ENCODE peak calls at places on chromosomes 12 and 14, in ten cellular contexts. One of them, this sample, is unnamed.

GRCh38 chr12:115000038-115000437 is 316.1 kb upstream of the TBX3 start:
- DNase-seq in endothelial cell of umbilical vein: no peak
- DNase-seq in OCI-LY7: peak; percentile 94
- DNase-seq in GM23338: no peak
- DNase-seq in kidney: no peak
- DNase-seq in neural crest cell: no peak
- DNase-seq in IMR-90: peak; percentile 54
- DNase-seq in cardiac fibroblast: peak; percentile 88
- DNase-seq in ascending aorta: no peak
- DNase-seq in HCT116: peak; percentile 54
- DNase-seq in this sample: peak; percentile 80

GRCh38 chr14:30573203-30573814 is 14.4 kb downstream of the G2E3 start:
- DNase-seq in endothelial cell of umbilical vein: peak; percentile 63
- DNase-seq in OCI-LY7: no peak
- DNase-seq in GM23338: no peak
- DNase-seq in kidney: no peak
- DNase-seq in neural crest cell: no peak
- DNase-seq in IMR-90: peak; percentile 70
- DNase-seq in cardiac fibroblast: peak; percentile 80
- DNase-seq in ascending aorta: no peak
- DNase-seq in HCT116: no peak
- DNase-seq in this sample: peak; percentile 62

GRCh38 chr12:15931590-15932053 is 20.5 kb downstream of the DERA start:
- DNase-seq in endothelial cell of umbilical vein: no peak
- DNase-seq in OCI-LY7: peak; percentile 39
- DNase-seq in GM23338: peak; percentile 31
- DNase-seq in kidney: no peak
- DNase-seq in neural crest cell: no peak
- DNase-seq in IMR-90: no peak
- DNase-seq in cardiac fibroblast: peak; percentile 48
- DNase-seq in ascending aorta: no peak
- DNase-seq in HCT116: no peak
- DNase-seq in this sample: no peak

GRCh38 chr14:104732355-104732804 is 8.4 kb downstream of the ADSS1 start:
- DNase-seq in endothelial cell of umbilical vein: no peak
- DNase-seq in OCI-LY7: no peak
- DNase-seq in GM23338: no peak
- DNase-seq in kidney: peak; percentile 94
- DNase-seq in neural crest cell: no peak
- DNase-seq in IMR-90: no peak
- DNase-seq in cardiac fibroblast: no peak
- DNase-seq in ascending aorta: peak; percentile 90
- DNase-seq in HCT116: no peak
- DNase-seq in this sample: peak; percentile 92

GRCh38 chr14:93430319-93430801 is 379 bp upstream of the UNC79 start:
- DNase-seq in endothelial cell of umbilical vein: no peak
- DNase-seq in OCI-LY7: no peak
- DNase-seq in GM23338: peak; percentile 91
- DNase-seq in kidney: no peak
- DNase-seq in neural crest cell: peak; percentile 37
- DNase-seq in IMR-90: no peak
- DNase-seq in cardiac fibroblast: no peak
- DNase-seq in ascending aorta: no peak
- DNase-seq in HCT116: no peak
- DNase-seq in this sample: no peak

GRCh38 chr14:94936411-94936892 is 166.5 kb upstream of the GSC start:
- DNase-seq in endothelial cell of umbilical vein: no peak
- DNase-seq in OCI-LY7: no peak
- DNase-seq in GM23338: peak; percentile 6
- DNase-seq in kidney: peak; percentile 89
- DNase-seq in neural crest cell: no peak
- DNase-seq in IMR-90: no peak
- DNase-seq in cardiac fibroblast: peak; percentile 12
- DNase-seq in ascending aorta: peak; percentile 83
- DNase-seq in HCT116: no peak
- DNase-seq in this sample: no peak

GRCh38 chr12:58602179-58602578 is 318.1 kb downstream of the LRIG3 start:
- DNase-seq in endothelial cell of umbilical vein: no peak
- DNase-seq in OCI-LY7: no peak
- DNase-seq in GM23338: no peak
- DNase-seq in kidney: no peak
- DNase-seq in neural crest cell: no peak
- DNase-seq in IMR-90: peak; percentile 23
- DNase-seq in cardiac fibroblast: no peak
- DNase-seq in ascending aorta: no peak
- DNase-seq in HCT116: no peak
- DNase-seq in this sample: no peak

GRCh38 chr14:24381363-24382102 is 13.5 kb downstream of the NFATC4 start:
- DNase-seq in endothelial cell of umbilical vein: no peak
- DNase-seq in OCI-LY7: no peak
- DNase-seq in GM23338: no peak
- DNase-seq in kidney: no peak
- DNase-seq in neural crest cell: no peak
- DNase-seq in IMR-90: no peak
- DNase-seq in cardiac fibroblast: peak; percentile 24
- DNase-seq in ascending aorta: no peak
- DNase-seq in HCT116: no peak
- DNase-seq in this sample: no peak

GRCh38 chr12:17976202-17976601 is 113.8 kb downstream of the RERGL start:
- DNase-seq in endothelial cell of umbilical vein: peak; percentile 28
- DNase-seq in OCI-LY7: no peak
- DNase-seq in GM23338: peak; percentile 79
- DNase-seq in kidney: no peak
- DNase-seq in neural crest cell: no peak
- DNase-seq in IMR-90: no peak
- DNase-seq in cardiac fibroblast: peak; percentile 38
- DNase-seq in ascending aorta: no peak
- DNase-seq in HCT116: no peak
- DNase-seq in this sample: peak; percentile 20

GRCh38 chr14:97251423-97252155 is 454.4 kb downstream of the VRK1 start:
- DNase-seq in endothelial cell of umbilical vein: no peak
- DNase-seq in OCI-LY7: no peak
- DNase-seq in GM23338: peak; percentile 71
- DNase-seq in kidney: no peak
- DNase-seq in neural crest cell: no peak
- DNase-seq in IMR-90: no peak
- DNase-seq in cardiac fibroblast: no peak
- DNase-seq in ascending aorta: no peak
- DNase-seq in HCT116: no peak
- DNase-seq in this sample: no peak

GRCh38 chr12:119683413-119683812 is 15.5 kb downstream of the PRKAB1 start:
- DNase-seq in endothelial cell of umbilical vein: no peak
- DNase-seq in OCI-LY7: no peak
- DNase-seq in GM23338: no peak
- DNase-seq in kidney: no peak
- DNase-seq in neural crest cell: no peak
- DNase-seq in IMR-90: peak; percentile 63
- DNase-seq in cardiac fibroblast: peak; percentile 59
- DNase-seq in ascending aorta: no peak
- DNase-seq in HCT116: no peak
- DNase-seq in this sample: peak; percentile 29

GRCh38 chr12:55188974-55189556 is 31.8 kb upstream of the OR10A7 start:
- DNase-seq in endothelial cell of umbilical vein: peak; percentile 87
- DNase-seq in OCI-LY7: peak; percentile 78
- DNase-seq in GM23338: peak; percentile 82
- DNase-seq in kidney: no peak
- DNase-seq in neural crest cell: peak; percentile 69
- DNase-seq in IMR-90: peak; percentile 76
- DNase-seq in cardiac fibroblast: peak; percentile 89
- DNase-seq in ascending aorta: no peak
- DNase-seq in HCT116: peak; percentile 69
- DNase-seq in this sample: peak; percentile 79

GRCh38 chr12:64680235-64680634 is 69.9 kb downstream of the RASSF3 start:
- DNase-seq in endothelial cell of umbilical vein: no peak
- DNase-seq in OCI-LY7: no peak
- DNase-seq in GM23338: no peak
- DNase-seq in kidney: no peak
- DNase-seq in neural crest cell: no peak
- DNase-seq in IMR-90: no peak
- DNase-seq in cardiac fibroblast: no peak
- DNase-seq in ascending aorta: no peak
- DNase-seq in HCT116: no peak
- DNase-seq in this sample: peak; percentile 46

GRCh38 chr14:80787876-80788275 is 153.7 kb downstream of the CEP128 start:
- DNase-seq in endothelial cell of umbilical vein: no peak
- DNase-seq in OCI-LY7: no peak
- DNase-seq in GM23338: no peak
- DNase-seq in kidney: no peak
- DNase-seq in neural crest cell: no peak
- DNase-seq in IMR-90: no peak
- DNase-seq in cardiac fibroblast: no peak
- DNase-seq in ascending aorta: no peak
- DNase-seq in HCT116: no peak
- DNase-seq in this sample: peak; percentile 29

GRCh38 chr14:80781968-80782367 is 159.6 kb downstream of the CEP128 start:
- DNase-seq in endothelial cell of umbilical vein: no peak
- DNase-seq in OCI-LY7: no peak
- DNase-seq in GM23338: no peak
- DNase-seq in kidney: no peak
- DNase-seq in neural crest cell: no peak
- DNase-seq in IMR-90: peak; percentile 47
- DNase-seq in cardiac fibroblast: peak; percentile 56
- DNase-seq in ascending aorta: no peak
- DNase-seq in HCT116: no peak
- DNase-seq in this sample: peak; percentile 53

GRCh38 chr14:80784824-80785223 is 156.7 kb downstream of the CEP128 start:
- DNase-seq in endothelial cell of umbilical vein: no peak
- DNase-seq in OCI-LY7: no peak
- DNase-seq in GM23338: no peak
- DNase-seq in kidney: no peak
- DNase-seq in neural crest cell: no peak
- DNase-seq in IMR-90: peak; percentile 49
- DNase-seq in cardiac fibroblast: peak; percentile 21
- DNase-seq in ascending aorta: no peak
- DNase-seq in HCT116: no peak
- DNase-seq in this sample: no peak
- TF ChIP-seq CTCF in endothelial cell of umbilical vein: no peak
- TF ChIP-seq CTCF in OCI-LY7: no peak
- TF ChIP-seq CTCF in GM23338: no peak
- TF ChIP-seq CTCF in kidney: no peak
- TF ChIP-seq CTCF in neural crest cell: no peak
- TF ChIP-seq CTCF in IMR-90: peak; percentile 44
- TF ChIP-seq CTCF in cardiac fibroblast: no peak
- TF ChIP-seq CTCF in ascending aorta: no peak
- TF ChIP-seq CTCF in HCT116: no peak
- TF ChIP-seq CTCF in this sample: no peak

DNA sequence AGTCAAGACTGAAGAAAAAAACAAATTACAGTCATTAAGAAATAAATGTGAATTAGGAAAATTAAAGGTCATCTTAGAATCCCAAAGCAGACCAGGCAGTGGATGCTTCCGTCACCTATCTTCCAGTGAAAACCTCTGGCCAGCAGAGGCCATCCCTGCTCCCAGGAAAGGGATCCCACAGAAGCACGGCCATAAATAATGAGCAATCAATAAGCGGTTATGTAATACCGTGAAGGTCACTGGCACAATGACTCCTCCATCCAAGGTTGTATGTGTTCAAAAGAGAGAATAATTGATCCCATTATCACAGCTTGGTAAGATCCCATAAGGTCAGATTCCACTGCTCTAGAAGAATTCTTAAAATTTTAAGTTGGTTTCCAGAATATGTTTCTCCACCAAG is 85.7 kb downstream of the PPP2R5E start:
- DNase-seq in endothelial cell of umbilical vein: no peak
- DNase-seq in OCI-LY7: no peak
- DNase-seq in GM23338: no peak
- DNase-seq in kidney: no peak
- DNase-seq in neural crest cell: no peak
- DNase-seq in IMR-90: no peak
- DNase-seq in cardiac fibroblast: no peak
- DNase-seq in ascending aorta: no peak
- DNase-seq in HCT116: no peak
- DNase-seq in this sample: no peak
- TF ChIP-seq CTCF in endothelial cell of umbilical vein: no peak
- TF ChIP-seq CTCF in OCI-LY7: no peak
- TF ChIP-seq CTCF in GM23338: no peak
- TF ChIP-seq CTCF in kidney: no peak
- TF ChIP-seq CTCF in neural crest cell: no peak
- TF ChIP-seq CTCF in IMR-90: no peak
- TF ChIP-seq CTCF in cardiac fibroblast: no peak
- TF ChIP-seq CTCF in ascending aorta: no peak
- TF ChIP-seq CTCF in HCT116: no peak
- TF ChIP-seq CTCF in this sample: no peak

DNA sequence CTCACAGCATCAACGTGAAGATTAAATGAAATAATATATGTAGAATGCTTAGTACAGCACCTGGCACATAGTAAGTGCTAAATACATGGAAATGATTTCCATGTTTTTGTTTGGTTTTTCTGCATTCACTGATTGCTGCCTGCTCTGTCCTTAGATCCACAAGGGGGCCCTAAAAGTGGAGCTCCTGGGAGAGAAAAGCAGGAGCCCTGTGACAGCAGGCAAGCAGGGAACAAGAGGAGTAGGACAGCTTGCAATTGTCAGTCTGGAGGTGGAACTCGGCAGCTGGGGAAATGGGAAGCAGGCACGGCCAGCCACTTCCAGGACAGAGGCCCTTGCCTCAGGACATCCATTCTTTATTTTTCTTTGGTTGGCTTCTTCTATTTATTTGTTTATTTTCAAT is 292.9 kb downstream of the BMP4 start:
- DNase-seq in endothelial cell of umbilical vein: peak; percentile 51
- DNase-seq in OCI-LY7: no peak
- DNase-seq in GM23338: peak; percentile 75
- DNase-seq in kidney: no peak
- DNase-seq in neural crest cell: no peak
- DNase-seq in IMR-90: peak; percentile 9
- DNase-seq in cardiac fibroblast: peak; percentile 35
- DNase-seq in ascending aorta: no peak
- DNase-seq in HCT116: peak; percentile 47
- DNase-seq in this sample: peak; percentile 26
- TF ChIP-seq CTCF in endothelial cell of umbilical vein: peak; percentile 18
- TF ChIP-seq CTCF in OCI-LY7: no peak
- TF ChIP-seq CTCF in GM23338: peak; percentile 57
- TF ChIP-seq CTCF in kidney: no peak
- TF ChIP-seq CTCF in neural crest cell: peak; percentile 39
- TF ChIP-seq CTCF in IMR-90: peak; percentile 38
- TF ChIP-seq CTCF in cardiac fibroblast: peak; percentile 52
- TF ChIP-seq CTCF in ascending aorta: no peak
- TF ChIP-seq CTCF in HCT116: peak; percentile 38
- TF ChIP-seq CTCF in this sample: no peak

DNA sequence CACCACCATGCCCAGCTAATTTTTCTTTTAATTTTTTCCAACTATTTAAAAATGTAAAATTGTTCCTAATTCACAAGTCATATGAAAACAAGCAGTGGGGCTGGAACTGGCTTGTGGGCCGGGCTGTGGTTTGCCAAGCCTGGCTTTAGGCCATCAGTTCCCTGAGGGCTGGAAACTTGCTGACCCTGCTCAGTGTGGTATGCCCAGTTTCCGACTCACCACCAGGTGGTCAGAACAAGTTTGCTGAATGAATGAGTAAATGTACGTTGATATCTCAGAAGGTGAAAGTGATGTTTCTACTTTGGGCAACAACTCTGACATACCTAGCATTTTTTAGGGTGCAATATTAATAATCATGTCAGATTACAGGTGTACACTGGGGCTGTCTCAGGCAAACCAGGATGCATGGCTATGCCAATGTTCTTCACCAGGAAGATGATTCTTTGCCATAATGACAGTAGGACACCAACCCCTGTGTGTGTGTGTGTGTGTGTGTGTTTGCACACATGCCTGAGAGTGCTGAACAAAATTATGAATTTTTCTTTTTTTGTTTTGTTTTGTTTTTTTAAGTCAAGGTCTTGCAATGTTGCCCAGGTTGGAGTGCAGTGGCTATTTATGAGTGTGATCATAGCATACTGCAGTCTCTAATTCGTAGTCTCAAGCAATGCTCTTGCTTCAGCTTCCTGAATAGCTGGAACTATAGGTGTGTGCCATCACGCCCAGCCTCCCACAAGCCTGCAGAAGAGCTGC is 106.1 kb downstream of the PTPN11 start:
- DNase-seq in endothelial cell of umbilical vein: no peak
- DNase-seq in OCI-LY7: no peak
- DNase-seq in GM23338: peak; percentile 44
- DNase-seq in kidney: no peak
- DNase-seq in neural crest cell: no peak
- DNase-seq in IMR-90: peak; percentile 29
- DNase-seq in cardiac fibroblast: peak; percentile 50
- DNase-seq in ascending aorta: no peak
- DNase-seq in HCT116: no peak
- DNase-seq in this sample: peak; percentile 55
- TF ChIP-seq CTCF in endothelial cell of umbilical vein: no peak
- TF ChIP-seq CTCF in OCI-LY7: no peak
- TF ChIP-seq CTCF in GM23338: peak; percentile 50
- TF ChIP-seq CTCF in kidney: no peak
- TF ChIP-seq CTCF in neural crest cell: peak; percentile 48
- TF ChIP-seq CTCF in IMR-90: no peak
- TF ChIP-seq CTCF in cardiac fibroblast: peak; percentile 8
- TF ChIP-seq CTCF in ascending aorta: no peak
- TF ChIP-seq CTCF in HCT116: no peak
- TF ChIP-seq CTCF in this sample: no peak